ENCODE peak calls at places on chromosomes 5 and 9, in five cellular contexts. X, Z, Q, H and U are unnamed samples.

GRCh38 chr9:91421987-91422765 is 1.5 kb downstream of the NFIL3 start:
- DNase-seq in X (no peak), Z (peak; percentile 42), Q (no peak), H (peak; percentile 55), U (no peak)

GRCh38 chr9:138065287-138065686 is 187.7 kb downstream of the CACNA1B start:
- DNase-seq in X (no peak), Z (no peak), Q (no peak), H (no peak), U (no peak)

GRCh38 chr5:159043551-159043950 is 56.2 kb downstream of the EBF1 start:
- DNase-seq in X (no peak), Z (no peak), Q (no peak), H (no peak), U (no peak)

GRCh38 chr9:91192379-91192775 is 169.3 kb downstream of the AUH start:
- DNase-seq in X (no peak), Z (peak; percentile 54), Q (no peak), H (no peak), U (no peak)

GRCh38 chr5:2670856-2671404 is 80.5 kb downstream of the IRX2 start:
- DNase-seq in X (no peak), Z (no peak), Q (no peak), H (no peak), U (no peak)

GRCh38 chr5:137867664-137868063 is at the start of gene MYOT:
- DNase-seq in X (no peak), Z (no peak), Q (no peak), H (no peak), U (no peak)

GRCh38 chr5:60586307-60586901 is 113.6 kb downstream of the DEPDC1B start:
- DNase-seq in X (no peak), Z (no peak), Q (no peak), H (no peak), U (no peak)

GRCh38 chr9:34669809-34670562 is 7.5 kb upstream of the CCL27 start:
- DNase-seq in X (no peak), Z (no peak), Q (no peak), H (no peak), U (no peak)

GRCh38 chr9:93041108-93041802 is 17.2 kb upstream of the SUSD3 start:
- DNase-seq in X (no peak), Z (no peak), Q (no peak), H (no peak), U (no peak)

GRCh38 chr5:179907570-179908324 is at the start of gene TBC1D9B:
- DNase-seq in X (peak; percentile 38), Z (peak; percentile 76), Q (no peak), H (peak; percentile 68), U (peak; percentile 63)

GRCh38 chr5:111083323-111083722 is 8.8 kb upstream of the WDR36 start:
- DNase-seq in X (no peak), Z (no peak), Q (no peak), H (no peak), U (no peak)

GRCh38 chr9:22037954-22038690 is 29.0 kb upstream of the CDKN2B start:
- DNase-seq in X (no peak), Z (no peak), Q (no peak), H (no peak), U (no peak)

GRCh38 chr9:13651969-13652663 is 372.6 kb upstream of the MPDZ start:
- DNase-seq in X (no peak), Z (no peak), Q (no peak), H (no peak), U (no peak)

GRCh38 chr5:179755022-179755421 is 22.4 kb downstream of the MAML1 start:
- DNase-seq in X (no peak), Z (peak; percentile 23), Q (no peak), H (no peak), U (no peak)

GRCh38 chr5:152376871-152377270 is 28.2 kb downstream of the NMUR2 start:
- DNase-seq in X (peak; percentile 9), Z (no peak), Q (no peak), H (no peak), U (no peak)

GRCh38 chr5:528625-529511 is 4.6 kb upstream of the SLC9A3 start:
- DNase-seq in X (no peak), Z (no peak), Q (no peak), H (no peak), U (no peak)

GRCh38 chr5:169701910-169702451 is 64.9 kb downstream of the DOCK2 start:
- DNase-seq in X (no peak), Z (no peak), Q (no peak), H (no peak), U (no peak)

GRCh38 chr9:106324596-106325280 is 538.2 kb upstream of the ZNF462 start:
- DNase-seq in X (no peak), Z (no peak), Q (no peak), H (no peak), U (no peak)

GRCh38 chr5:126736141-126736540 is 40.8 kb upstream of the LMNB1 start:
- DNase-seq in X (no peak), Z (no peak), Q (no peak), H (no peak), U (no peak)

GRCh38 chr5:126732716-126733115 is 44.2 kb upstream of the LMNB1 start:
- DNase-seq in X (no peak), Z (peak; percentile 6), Q (no peak), H (no peak), U (no peak)
- H3K27ac ChIP-seq in X (no peak overlapping the region), Z (no peak overlapping the region), Q (no peak overlapping the region), H (no peak overlapping the region), U (no peak overlapping the region)

GRCh38 chr5:81554647-81555046 is 160.7 kb upstream of the ACOT12 start:
- DNase-seq in X (no peak), Z (no peak), Q (no peak), H (no peak), U (no peak)
- H3K27ac ChIP-seq in X (no peak overlapping the region), Z (no peak overlapping the region), Q (no peak overlapping the region), H (no peak overlapping the region), U (no peak overlapping the region)

GRCh38 chr9:3337515-3337914 is 188.3 kb downstream of the RFX3 start:
- DNase-seq in X (peak; percentile 5), Z (no peak), Q (no peak), H (peak; percentile 28), U (no peak)
- H3K27ac ChIP-seq in X (no peak overlapping the region), Z (no peak overlapping the region), Q (no peak overlapping the region), H (no peak overlapping the region), U (no peak overlapping the region)

GRCh38 chr5:124841829-124842712 is 95.6 kb upstream of the ZNF608 start:
- DNase-seq in X (no peak), Z (no peak), Q (no peak), H (no peak), U (no peak)
- H3K27ac ChIP-seq in X (no peak overlapping the region), Z (no peak overlapping the region), Q (no peak overlapping the region), H (no peak overlapping the region), U (no peak overlapping the region)

DNA sequence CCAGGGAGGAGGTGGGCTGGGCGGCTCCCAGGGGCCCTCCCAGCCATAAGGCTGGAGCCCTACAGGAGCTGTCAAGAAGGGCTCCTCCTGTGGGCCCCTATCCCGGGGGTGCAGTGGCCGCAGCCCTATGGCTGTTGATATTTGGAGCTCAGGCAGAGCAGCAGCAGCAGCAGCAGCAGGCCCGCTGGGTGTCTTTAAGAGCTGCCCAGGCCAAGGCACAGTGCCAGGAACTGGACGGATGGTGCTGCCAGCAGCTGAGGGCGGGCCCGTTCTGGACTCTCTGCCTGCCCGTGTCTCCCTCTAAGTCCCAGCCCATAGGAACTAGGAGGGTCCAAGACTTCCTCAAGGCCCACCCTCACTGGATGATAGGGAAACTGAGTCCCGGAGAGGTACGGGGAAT is 3.6 kb downstream of the AK1 start:
- DNase-seq in X (peak; percentile 76), Z (peak; percentile 86), Q (no peak), H (peak; percentile 91), U (no peak)
- H3K27ac ChIP-seq in X (peak overlapping the region; percentile 46), Z (no peak overlapping the region), Q (no peak overlapping the region), H (no peak overlapping the region), U (no peak overlapping the region)

DNA sequence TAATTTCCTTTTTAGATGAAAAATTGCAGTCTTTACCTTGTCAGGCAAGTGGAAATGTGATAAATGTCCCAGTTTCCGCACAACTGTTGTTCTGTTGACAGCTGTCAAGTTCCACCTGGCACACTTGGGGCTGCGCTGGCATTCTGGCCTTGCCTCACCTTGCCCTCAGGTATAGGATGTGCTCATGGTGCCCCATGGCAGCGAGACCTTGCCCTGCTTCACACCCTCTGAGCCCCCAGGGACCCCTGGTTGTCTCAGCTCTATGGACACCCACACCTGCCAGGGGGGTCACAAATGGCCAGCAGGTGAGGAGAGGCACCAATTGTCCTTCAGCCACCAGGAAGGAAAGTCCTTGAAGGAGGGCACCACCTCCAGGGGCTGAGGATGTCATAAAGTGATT is 37.5 kb upstream of the SEMA4D start:
- DNase-seq in X (no peak), Z (no peak), Q (no peak), H (no peak), U (no peak)
- H3K27ac ChIP-seq in X (no peak overlapping the region), Z (no peak overlapping the region), Q (no peak overlapping the region), H (no peak overlapping the region), U (peak overlapping the region; percentile 72)